ENCODE peak calls at places on chromosome 12, in seven cellular contexts. One of them, this sample, is unnamed.
A peak's percentile ranks its signal among the peaks of the same experiment; 100 is the strongest.

GRCh38 chr12:91172051-91172450 is 10.6 kb downstream of the DCN start:
- DNase-seq in MM.1S: no peak
- DNase-seq in hepatocyte: no peak
- DNase-seq in fibroblast of lung: peak; percentile 57
- DNase-seq in K562: no peak
- DNase-seq in keratinocyte: no peak
- DNase-seq in neural progenitor cell: no peak
- DNase-seq in this sample: peak; percentile 40

GRCh38 chr12:126084480-126084879 is 1019.2 kb downstream of the AACS start:
- DNase-seq in MM.1S: no peak
- DNase-seq in hepatocyte: no peak
- DNase-seq in fibroblast of lung: no peak
- DNase-seq in K562: no peak
- DNase-seq in keratinocyte: no peak
- DNase-seq in neural progenitor cell: no peak
- DNase-seq in this sample: no peak

GRCh38 chr12:121918679-121919038 is 267 bp downstream of the CFAP251 start:
- DNase-seq in MM.1S: no peak
- DNase-seq in hepatocyte: no peak
- DNase-seq in fibroblast of lung: no peak
- DNase-seq in K562: no peak
- DNase-seq in keratinocyte: no peak
- DNase-seq in neural progenitor cell: peak; percentile 16
- DNase-seq in this sample: no peak

GRCh38 chr12:122969657-122970056 is 3.4 kb upstream of the ABCB9 start:
- DNase-seq in MM.1S: no peak
- DNase-seq in hepatocyte: no peak
- DNase-seq in fibroblast of lung: no peak
- DNase-seq in K562: no peak
- DNase-seq in keratinocyte: no peak
- DNase-seq in neural progenitor cell: no peak
- DNase-seq in this sample: no peak

GRCh38 chr12:119835068-119835467 is 42.1 kb downstream of the CIT start:
- DNase-seq in MM.1S: no peak
- DNase-seq in hepatocyte: peak; percentile 21
- DNase-seq in fibroblast of lung: peak; percentile 19
- DNase-seq in K562: no peak
- DNase-seq in keratinocyte: no peak
- DNase-seq in neural progenitor cell: peak; percentile 26
- DNase-seq in this sample: no peak

GRCh38 chr12:58616618-58617017 is 303.7 kb downstream of the LRIG3 start:
- DNase-seq in MM.1S: no peak
- DNase-seq in hepatocyte: no peak
- DNase-seq in fibroblast of lung: no peak
- DNase-seq in K562: no peak
- DNase-seq in keratinocyte: no peak
- DNase-seq in neural progenitor cell: no peak
- DNase-seq in this sample: no peak

GRCh38 chr12:31234053-31234835 is 91.7 kb downstream of the SINHCAF start:
- DNase-seq in MM.1S: no peak
- DNase-seq in hepatocyte: no peak
- DNase-seq in fibroblast of lung: no peak
- DNase-seq in K562: no peak
- DNase-seq in keratinocyte: no peak
- DNase-seq in neural progenitor cell: no peak
- DNase-seq in this sample: no peak

GRCh38 chr12:131379758-131380157 is 331.1 kb upstream of the SFSWAP start:
- DNase-seq in MM.1S: no peak
- DNase-seq in hepatocyte: no peak
- DNase-seq in fibroblast of lung: no peak
- DNase-seq in K562: no peak
- DNase-seq in keratinocyte: no peak
- DNase-seq in neural progenitor cell: peak; percentile 66
- DNase-seq in this sample: no peak

GRCh38 chr12:87300-87699 is 20.7 kb downstream of the IQSEC3 start:
- DNase-seq in MM.1S: no peak
- DNase-seq in hepatocyte: no peak
- DNase-seq in fibroblast of lung: no peak
- DNase-seq in K562: no peak
- DNase-seq in keratinocyte: no peak
- DNase-seq in neural progenitor cell: no peak
- DNase-seq in this sample: no peak

GRCh38 chr12:103268831-103269514 is 226.8 kb downstream of the C12orf42 start:
- DNase-seq in MM.1S: no peak
- DNase-seq in hepatocyte: no peak
- DNase-seq in fibroblast of lung: no peak
- DNase-seq in K562: no peak
- DNase-seq in keratinocyte: no peak
- DNase-seq in neural progenitor cell: no peak
- DNase-seq in this sample: no peak

GRCh38 chr12:38771871-38772270 is 133.5 kb downstream of the CPNE8 start:
- DNase-seq in MM.1S: peak; percentile 80
- DNase-seq in hepatocyte: no peak
- DNase-seq in fibroblast of lung: no peak
- DNase-seq in K562: no peak
- DNase-seq in keratinocyte: no peak
- DNase-seq in neural progenitor cell: no peak
- DNase-seq in this sample: no peak

GRCh38 chr12:13980548-13981295 is 680 bp downstream of the GRIN2B start:
- DNase-seq in MM.1S: no peak
- DNase-seq in hepatocyte: peak; percentile 26
- DNase-seq in fibroblast of lung: no peak
- DNase-seq in K562: no peak
- DNase-seq in keratinocyte: no peak
- DNase-seq in neural progenitor cell: peak; percentile 64
- DNase-seq in this sample: no peak

GRCh38 chr12:116385486-116386217 is 108.2 kb upstream of the MED13L start:
- DNase-seq in MM.1S: no peak
- DNase-seq in hepatocyte: peak; percentile 38
- DNase-seq in fibroblast of lung: no peak
- DNase-seq in K562: peak; percentile 78
- DNase-seq in keratinocyte: no peak
- DNase-seq in neural progenitor cell: peak; percentile 15
- DNase-seq in this sample: no peak

GRCh38 chr12:110744176-110744575 is 1.5 kb upstream of the PPP1CC start:
- DNase-seq in MM.1S: no peak
- DNase-seq in hepatocyte: no peak
- DNase-seq in fibroblast of lung: peak; percentile 44
- DNase-seq in K562: no peak
- DNase-seq in keratinocyte: no peak
- DNase-seq in neural progenitor cell: peak; percentile 13
- DNase-seq in this sample: peak; percentile 33

GRCh38 chr12:105831372-105831771 is 307.4 kb downstream of the NUAK1 start:
- DNase-seq in MM.1S: no peak
- DNase-seq in hepatocyte: no peak
- DNase-seq in fibroblast of lung: no peak
- DNase-seq in K562: no peak
- DNase-seq in keratinocyte: no peak
- DNase-seq in neural progenitor cell: peak; percentile 32
- DNase-seq in this sample: no peak

GRCh38 chr12:106976013-106976658 is 10.8 kb downstream of the MTERF2 start:
- DNase-seq in MM.1S: no peak
- DNase-seq in hepatocyte: peak; percentile 52
- DNase-seq in fibroblast of lung: peak; percentile 86
- DNase-seq in K562: no peak
- DNase-seq in keratinocyte: no peak
- DNase-seq in neural progenitor cell: no peak
- DNase-seq in this sample: peak; percentile 82

GRCh38 chr12:55720071-55720564 is at the start of gene RDH5:
- DNase-seq in MM.1S: no peak
- DNase-seq in hepatocyte: peak; percentile 90
- DNase-seq in fibroblast of lung: peak; percentile 79
- DNase-seq in K562: no peak
- DNase-seq in keratinocyte: no peak
- DNase-seq in neural progenitor cell: no peak
- DNase-seq in this sample: no peak

GRCh38 chr12:67534671-67535070 is 113.9 kb upstream of the DYRK2 start:
- DNase-seq in MM.1S: no peak
- DNase-seq in hepatocyte: peak; percentile 22
- DNase-seq in fibroblast of lung: peak; percentile 91
- DNase-seq in K562: no peak
- DNase-seq in keratinocyte: peak; percentile 23
- DNase-seq in neural progenitor cell: no peak
- DNase-seq in this sample: no peak

GRCh38 chr12:27535318-27535717 is 11.3 kb downstream of the PPFIBP1 start:
- DNase-seq in MM.1S: no peak
- DNase-seq in hepatocyte: no peak
- DNase-seq in fibroblast of lung: no peak
- DNase-seq in K562: no peak
- DNase-seq in keratinocyte: no peak
- DNase-seq in neural progenitor cell: no peak
- DNase-seq in this sample: no peak

GRCh38 chr12:51195841-51196240 is 22.0 kb downstream of the POU6F1 start:
- DNase-seq in MM.1S: no peak
- DNase-seq in hepatocyte: no peak
- DNase-seq in fibroblast of lung: no peak
- DNase-seq in K562: no peak
- DNase-seq in keratinocyte: no peak
- DNase-seq in neural progenitor cell: no peak
- DNase-seq in this sample: no peak

GRCh38 chr12:72493390-72493789 is 221.2 kb downstream of the TRHDE start:
- DNase-seq in MM.1S: no peak
- DNase-seq in hepatocyte: no peak
- DNase-seq in fibroblast of lung: no peak
- DNase-seq in K562: no peak
- DNase-seq in keratinocyte: no peak
- DNase-seq in neural progenitor cell: no peak
- DNase-seq in this sample: no peak

GRCh38 chr12:111434680-111435338 is 29.1 kb downstream of the SH2B3 start:
- DNase-seq in MM.1S: peak; percentile 66
- DNase-seq in hepatocyte: peak; percentile 47
- DNase-seq in fibroblast of lung: peak; percentile 63
- DNase-seq in K562: no peak
- DNase-seq in keratinocyte: no peak
- DNase-seq in neural progenitor cell: no peak
- DNase-seq in this sample: peak; percentile 83

GRCh38 chr12:50505945-50506344 is 1.2 kb downstream of the DIP2B start:
- DNase-seq in MM.1S: no peak
- DNase-seq in hepatocyte: peak; percentile 17
- DNase-seq in fibroblast of lung: peak; percentile 25
- DNase-seq in K562: no peak
- DNase-seq in keratinocyte: no peak
- DNase-seq in neural progenitor cell: peak; percentile 16
- DNase-seq in this sample: peak; percentile 63

DNA sequence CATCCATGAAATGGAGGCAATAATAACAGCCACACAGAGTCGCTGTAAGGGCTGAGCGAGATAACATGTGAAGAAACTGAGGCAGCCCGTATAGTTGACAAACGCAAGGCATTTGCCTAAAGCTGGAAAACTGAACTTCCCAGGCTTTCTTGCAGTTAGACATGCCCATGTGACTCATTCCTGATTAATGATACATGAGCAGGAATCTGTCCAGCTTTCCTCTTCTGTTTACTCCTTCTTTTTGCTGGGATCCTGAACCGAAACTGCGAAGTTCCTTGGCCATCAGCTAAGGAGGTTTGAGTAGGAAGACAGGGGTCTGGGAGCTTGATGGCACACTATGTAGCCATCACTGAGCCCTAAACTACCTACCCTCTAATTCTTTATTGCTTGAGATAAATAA is 52.2 kb downstream of the ST8SIA1 start:
- DNase-seq in MM.1S: no peak
- DNase-seq in hepatocyte: peak; percentile 14
- DNase-seq in fibroblast of lung: peak; percentile 89
- DNase-seq in K562: no peak
- DNase-seq in keratinocyte: peak; percentile 48
- DNase-seq in neural progenitor cell: no peak
- DNase-seq in this sample: peak; percentile 73
- H3K4me3 ChIP-seq in MM.1S: no peak overlapping the region
- H3K4me3 ChIP-seq in hepatocyte: no peak overlapping the region
- H3K4me3 ChIP-seq in fibroblast of lung: peak overlapping the region; percentile 33
- H3K4me3 ChIP-seq in K562: no peak overlapping the region
- H3K4me3 ChIP-seq in keratinocyte: peak overlapping the region; percentile 36
- H3K4me3 ChIP-seq in neural progenitor cell: no peak overlapping the region
- H3K4me3 ChIP-seq in this sample: no peak overlapping the region

DNA sequence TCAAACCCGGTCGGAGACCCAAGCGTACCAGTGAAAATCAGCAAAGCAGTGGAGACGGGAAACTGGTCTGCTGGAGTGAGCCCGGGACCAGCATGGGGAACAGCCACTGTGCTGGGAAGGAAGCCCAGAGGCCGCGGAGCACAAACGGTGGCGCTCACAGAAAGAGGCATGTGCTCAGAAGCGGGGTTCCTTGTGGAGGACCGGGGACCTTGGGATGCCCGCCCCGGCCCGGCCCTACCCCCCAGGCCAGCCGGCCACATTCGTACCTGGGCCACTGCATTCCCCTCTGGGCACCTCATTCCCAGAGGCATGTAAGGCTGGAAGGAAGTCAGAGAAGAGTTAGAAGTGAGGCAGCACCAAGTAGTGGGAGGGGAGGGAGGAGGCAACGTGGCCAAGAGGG is 79.3 kb downstream of the RFLNA start:
- DNase-seq in MM.1S: no peak
- DNase-seq in hepatocyte: no peak
- DNase-seq in fibroblast of lung: no peak
- DNase-seq in K562: no peak
- DNase-seq in keratinocyte: no peak
- DNase-seq in neural progenitor cell: no peak
- DNase-seq in this sample: no peak
- H3K79me2 ChIP-seq in MM.1S: no peaks in the 10 kb centered on the region
- H3K79me2 ChIP-seq in hepatocyte: no peaks in the 10 kb centered on the region
- H3K79me2 ChIP-seq in fibroblast of lung: peaks cover 15% of the 10 kb centered on the region
- H3K79me2 ChIP-seq in K562: no peaks in the 10 kb centered on the region
- H3K79me2 ChIP-seq in keratinocyte: no peaks in the 10 kb centered on the region
- H3K79me2 ChIP-seq in neural progenitor cell: no peaks in the 10 kb centered on the region
- H3K79me2 ChIP-seq in this sample: peaks cover 41% of the 10 kb centered on the region

GRCh38 chr12:98817779-98818178 is 172.7 kb downstream of the APAF1 start:
- DNase-seq in MM.1S: no peak
- DNase-seq in hepatocyte: no peak
- DNase-seq in fibroblast of lung: no peak
- DNase-seq in K562: no peak
- DNase-seq in keratinocyte: no peak
- DNase-seq in neural progenitor cell: no peak
- DNase-seq in this sample: no peak
- H3K4me3 ChIP-seq in MM.1S: no peak overlapping the region
- H3K4me3 ChIP-seq in hepatocyte: no peak overlapping the region
- H3K4me3 ChIP-seq in fibroblast of lung: no peak overlapping the region
- H3K4me3 ChIP-seq in K562: no peak overlapping the region
- H3K4me3 ChIP-seq in keratinocyte: no peak overlapping the region
- H3K4me3 ChIP-seq in neural progenitor cell: no peak overlapping the region
- H3K4me3 ChIP-seq in this sample: no peak overlapping the region

DNA sequence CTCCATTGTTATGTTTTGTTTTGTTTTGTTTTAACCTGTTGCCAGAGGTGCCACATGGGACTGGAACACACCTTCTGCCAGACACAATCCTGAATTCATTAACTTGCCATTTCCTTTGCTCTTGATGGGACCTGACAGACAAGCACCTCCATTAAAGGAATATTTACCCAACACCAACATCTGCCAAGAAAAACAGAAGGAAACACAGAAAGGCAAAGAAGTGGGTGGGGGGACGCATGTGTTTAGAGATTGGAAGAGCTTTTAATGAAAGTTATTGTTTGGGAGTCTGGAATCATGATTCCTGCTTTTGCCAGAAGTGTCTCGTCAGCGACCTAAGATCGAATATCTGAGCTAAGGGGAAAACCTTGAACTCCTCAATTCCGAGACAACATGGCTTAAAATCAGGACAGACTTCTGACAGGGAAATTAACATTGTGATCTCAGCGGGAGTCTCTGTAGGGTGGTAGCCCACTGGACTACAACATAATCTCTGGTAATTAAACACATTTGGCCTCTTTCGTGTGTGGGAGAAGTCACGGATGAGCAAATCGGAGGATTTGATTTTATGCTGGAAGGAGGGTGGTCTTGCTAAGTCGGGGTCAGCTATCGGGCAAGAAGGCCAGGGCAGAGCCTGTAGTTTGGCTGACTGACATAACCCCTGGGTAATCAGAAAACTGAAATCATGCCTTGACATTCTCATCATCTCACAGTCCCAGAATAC is 210.3 kb upstream of the FAR2 start:
- DNase-seq in MM.1S: no peak
- DNase-seq in hepatocyte: no peak
- DNase-seq in fibroblast of lung: no peak
- DNase-seq in K562: no peak
- DNase-seq in keratinocyte: no peak
- DNase-seq in neural progenitor cell: no peak
- DNase-seq in this sample: peak; percentile 85
- H3K79me2 ChIP-seq in MM.1S: no peaks in the 10 kb centered on the region
- H3K79me2 ChIP-seq in hepatocyte: no peaks in the 10 kb centered on the region
- H3K79me2 ChIP-seq in fibroblast of lung: no peaks in the 10 kb centered on the region
- H3K79me2 ChIP-seq in K562: no peaks in the 10 kb centered on the region
- H3K79me2 ChIP-seq in keratinocyte: no peaks in the 10 kb centered on the region
- H3K79me2 ChIP-seq in neural progenitor cell: no peaks in the 10 kb centered on the region
- H3K79me2 ChIP-seq in this sample: no peaks in the 10 kb centered on the region

This sample was measured in endothelial cell of umbilical vein.